ENCODE peak calls at places on chromosomes 2 and 18, in seven cellular contexts. T is brain microvascular endothelial cell; L is BE2C; K is type B pancreatic cell; S is CD8-positive, alpha-beta T cell; X is CD4-positive, alpha-beta T cell; W is breast epithelium. J is an unnamed sample.

GRCh38 chr2:216773072-216773471 is 77.7 kb upstream of the IGFBP5 start:
- DNase-seq in T (no peak), L (peak), K (no peak), S (no peak), X (no peak), W (no peak), J (no peak)

GRCh38 chr2:48424866-48425265 is 105.1 kb upstream of the STON1 start:
- DNase-seq in T (no peak), L (no peak), K (no peak), S (no peak), X (no peak), W (no peak), J (no peak)

GRCh38 chr2:128314348-128315121 is 4.1 kb downstream of the HS6ST1 start:
- DNase-seq in T (no peak), L (no peak), K (peak), S (no peak), X (peak), W (peak), J (no peak)

GRCh38 chr2:122389694-122390093 is 634.2 kb downstream of the TSN start:
- DNase-seq in T (no peak), L (no peak), K (no peak), S (no peak), X (no peak), W (no peak), J (no peak)

GRCh38 chr2:30139131-30139870 is 7.5 kb upstream of the YPEL5 start:
- DNase-seq in T (no peak), L (no peak), K (no peak), S (peak), X (no peak), W (no peak), J (no peak)

GRCh38 chr2:182144039-182144779 is 158.6 kb downstream of the PPP1R1C start:
- DNase-seq in T (no peak), L (no peak), K (no peak), S (no peak), X (no peak), W (no peak), J (no peak)

GRCh38 chr2:44191739-44192138 is 23.1 kb downstream of the PPM1B start:
- DNase-seq in T (no peak), L (no peak), K (no peak), S (no peak), X (no peak), W (no peak), J (no peak)

GRCh38 chr2:10030311-10030736 is 13.0 kb upstream of the KLF11 start:
- DNase-seq in T (no peak), L (no peak), K (no peak), S (no peak), X (no peak), W (no peak), J (no peak)

GRCh38 chr2:22209545-22209944 is 1085.8 kb downstream of the TDRD15 start:
- DNase-seq in T (no peak), L (no peak), K (no peak), S (no peak), X (no peak), W (no peak), J (no peak)

GRCh38 chr2:177665948-177666347 is 273.4 kb downstream of the AGPS start:
- DNase-seq in T (no peak), L (no peak), K (no peak), S (no peak), X (no peak), W (no peak), J (no peak)

GRCh38 chr18:55503167-55503820 is 84.7 kb downstream of the TCF4 start:
- DNase-seq in T (no peak), L (no peak), K (no peak), S (no peak), X (no peak), W (no peak), J (no peak)

GRCh38 chr18:55515946-55516710 is 71.9 kb downstream of the TCF4 start:
- DNase-seq in T (peak), L (no peak), K (no peak), S (no peak), X (no peak), W (no peak), J (no peak)

GRCh38 chr2:240395448-240395847 is 40.0 kb upstream of the GPC1 start:
- DNase-seq in T (no peak), L (no peak), K (no peak), S (no peak), X (peak), W (no peak), J (no peak)

GRCh38 chr18:31596081-31596872 is 4.6 kb downstream of the TTR start:
- DNase-seq in T (no peak), L (no peak), K (no peak), S (no peak), X (no peak), W (no peak), J (no peak)

GRCh38 chr2:176170606-176171005 is 13.5 kb downstream of the HOXD3 start:
- DNase-seq in T (no peak), L (no peak), K (no peak), S (no peak), X (no peak), W (no peak), J (no peak)

GRCh38 chr18:55544028-55544427 is 44.0 kb downstream of the TCF4 start:
- DNase-seq in T (no peak), L (peak), K (no peak), S (no peak), X (no peak), W (no peak), J (no peak)

GRCh38 chr18:70359071-70359470 is 70.2 kb downstream of the SOCS6 start:
- DNase-seq in T (no peak), L (no peak), K (no peak), S (no peak), X (no peak), W (no peak), J (no peak)

GRCh38 chr2:22634167-22634566 is 750.8 kb upstream of the KLHL29 start:
- DNase-seq in T (no peak), L (peak), K (no peak), S (no peak), X (no peak), W (no peak), J (no peak)

GRCh38 chr2:133346654-133347053 is 221.6 kb downstream of the NCKAP5 start:
- DNase-seq in T (peak), L (no peak), K (no peak), S (no peak), X (no peak), W (no peak), J (no peak)

GRCh38 chr2:191108331-191108730 is 42.5 kb downstream of the STAT4 start:
- DNase-seq in T (no peak), L (no peak), K (no peak), S (no peak), X (no peak), W (no peak), J (no peak)

GRCh38 chr2:128180031-128180430 is 89.0 kb downstream of the UGGT1 start:
- DNase-seq in T (no peak), L (no peak), K (no peak), S (no peak), X (no peak), W (no peak), J (no peak)

GRCh38 chr2:179336782-179337534 is 72.3 kb upstream of the SESTD1 start:
- DNase-seq in T (no peak), L (no peak), K (no peak), S (no peak), X (no peak), W (no peak), J (no peak)

GRCh38 chr2:32617790-32618189 is 10.1 kb upstream of the TTC27 start:
- DNase-seq in T (no peak), L (no peak), K (no peak), S (no peak), X (no peak), W (no peak), J (no peak)

GRCh38 chr2:30267161-30267568 is 35.8 kb downstream of the LBH start:
- DNase-seq in T (no peak), L (no peak), K (no peak), S (no peak), X (no peak), W (no peak), J (no peak)

GRCh38 chr2:200042102-200042735 is 86.8 kb downstream of the MAIP1 start:
- DNase-seq in T (peak), L (no peak), K (no peak), S (no peak), X (no peak), W (no peak), J (no peak)

GRCh38 chr18:58661423-58661822 is 9.8 kb upstream of the MALT1 start:
- DNase-seq in T (peak), L (no peak), K (no peak), S (no peak), X (no peak), W (no peak), J (no peak)

GRCh38 chr2:63435080-63435479 is 153.2 kb downstream of the WDPCP start:
- DNase-seq in T (no peak), L (no peak), K (no peak), S (no peak), X (no peak), W (no peak), J (no peak)

GRCh38 chr2:190649035-190649797 is at the start of gene NAB1:
- DNase-seq in T (peak), L (peak), K (peak), S (peak), X (peak), W (peak), J (peak)

GRCh38 chr18:74940856-74941255 is 268.1 kb downstream of the PTGR3 start:
- DNase-seq in T (no peak), L (no peak), K (no peak), S (no peak), X (no peak), W (no peak), J (no peak)

GRCh38 chr2:10067330-10067729 is 12.9 kb downstream of the CYS1 start:
- DNase-seq in T (no peak), L (no peak), K (no peak), S (no peak), X (no peak), W (no peak), J (no peak)

GRCh38 chr18:59546164-59546563 is 151.1 kb downstream of the CCBE1 start:
- DNase-seq in T (peak), L (no peak), K (no peak), S (no peak), X (no peak), W (no peak), J (no peak)

GRCh38 chr2:42359304-42359749 is 1.7 kb downstream of the COX7A2L start:
- DNase-seq in T (no peak), L (no peak), K (no peak), S (no peak), X (no peak), W (no peak), J (no peak)

GRCh38 chr2:147632193-147632592 is 212.6 kb upstream of the ACVR2A start:
- DNase-seq in T (no peak), L (no peak), K (no peak), S (no peak), X (no peak), W (no peak), J (no peak)

GRCh38 chr2:8389373-8390108 is 292.3 kb upstream of the ID2 start:
- DNase-seq in T (peak), L (no peak), K (no peak), S (no peak), X (no peak), W (no peak), J (no peak)

GRCh38 chr2:132958887-132959286 is 288.9 kb upstream of the LYPD1 start:
- DNase-seq in T (no peak), L (no peak), K (no peak), S (no peak), X (no peak), W (no peak), J (no peak)

GRCh38 chr18:75041586-75041985 is 167.4 kb downstream of the PTGR3 start:
- DNase-seq in T (peak), L (no peak), K (no peak), S (no peak), X (no peak), W (no peak), J (no peak)

GRCh38 chr2:219369447-219369861 is 18.3 kb downstream of the DNPEP start:
- DNase-seq in T (peak), L (no peak), K (no peak), S (no peak), X (no peak), W (peak), J (no peak)

GRCh38 chr2:24082787-24083566 is 1.7 kb downstream of the TP53I3 start:
- DNase-seq in T (no peak), L (no peak), K (no peak), S (no peak), X (no peak), W (no peak), J (no peak)

GRCh38 chr18:22609642-22610041 is 191.9 kb upstream of the CTAGE1 start:
- DNase-seq in T (peak), L (no peak), K (no peak), S (no peak), X (no peak), W (peak), J (no peak)

DNA sequence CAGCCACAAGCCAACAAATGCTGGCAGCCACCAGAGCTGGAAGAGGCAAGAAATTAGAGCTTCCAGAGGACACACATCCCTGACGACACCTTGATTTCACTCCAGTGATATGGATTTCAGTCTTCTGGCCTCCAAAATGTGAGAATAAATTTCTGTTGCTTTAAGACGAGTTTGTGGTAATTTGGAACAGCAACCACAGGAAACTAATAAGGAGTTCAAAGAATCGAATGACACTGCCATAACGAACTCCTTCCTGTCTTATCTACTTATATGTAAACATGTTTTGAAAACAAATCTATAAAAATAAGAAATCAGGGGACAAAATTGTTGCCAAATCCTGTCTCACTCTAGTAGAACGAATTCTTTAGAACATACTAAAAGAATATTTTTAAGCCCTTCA is 75.8 kb downstream of the GRB14 start:
- DNase-seq in T (no peak), L (no peak), K (no peak), S (no peak), X (no peak), W (no peak), J (no peak)
- TF ChIP-seq CTCF in T (no peak), L (no peak), K (no peak), S (no peak), X (no peak), W (no peak), J (no peak)

GRCh38 chr2:126244937-126245336 is 411.0 kb upstream of the GYPC start:
- DNase-seq in T (peak), L (peak), K (no peak), S (no peak), X (no peak), W (no peak), J (no peak)

GRCh38 chr2:126239560-126239959 is 416.4 kb upstream of the GYPC start:
- DNase-seq in T (no peak), L (no peak), K (no peak), S (no peak), X (no peak), W (no peak), J (no peak)
- TF ChIP-seq CTCF in T (no peak), L (no peak), K (peak), S (no peak), X (no peak), W (no peak), J (no peak)

GRCh38 chr2:28393115-28393836 is 618 bp downstream of the FOSL2 start:
- DNase-seq in T (peak), L (peak), K (no peak), S (no peak), X (peak), W (peak), J (peak)
- TF ChIP-seq CTCF in T (no peak), L (no peak), K (no peak), S (no peak), X (no peak), W (peak), J (no peak)

GRCh38 chr18:42030586-42031182 is 75.7 kb downstream of the PIK3C3 start:
- DNase-seq in T (peak), L (peak), K (no peak), S (no peak), X (no peak), W (no peak), J (no peak)
- TF ChIP-seq CTCF in T (peak), L (peak), K (peak), S (no peak), X (peak), W (no peak), J (no peak)

DNA sequence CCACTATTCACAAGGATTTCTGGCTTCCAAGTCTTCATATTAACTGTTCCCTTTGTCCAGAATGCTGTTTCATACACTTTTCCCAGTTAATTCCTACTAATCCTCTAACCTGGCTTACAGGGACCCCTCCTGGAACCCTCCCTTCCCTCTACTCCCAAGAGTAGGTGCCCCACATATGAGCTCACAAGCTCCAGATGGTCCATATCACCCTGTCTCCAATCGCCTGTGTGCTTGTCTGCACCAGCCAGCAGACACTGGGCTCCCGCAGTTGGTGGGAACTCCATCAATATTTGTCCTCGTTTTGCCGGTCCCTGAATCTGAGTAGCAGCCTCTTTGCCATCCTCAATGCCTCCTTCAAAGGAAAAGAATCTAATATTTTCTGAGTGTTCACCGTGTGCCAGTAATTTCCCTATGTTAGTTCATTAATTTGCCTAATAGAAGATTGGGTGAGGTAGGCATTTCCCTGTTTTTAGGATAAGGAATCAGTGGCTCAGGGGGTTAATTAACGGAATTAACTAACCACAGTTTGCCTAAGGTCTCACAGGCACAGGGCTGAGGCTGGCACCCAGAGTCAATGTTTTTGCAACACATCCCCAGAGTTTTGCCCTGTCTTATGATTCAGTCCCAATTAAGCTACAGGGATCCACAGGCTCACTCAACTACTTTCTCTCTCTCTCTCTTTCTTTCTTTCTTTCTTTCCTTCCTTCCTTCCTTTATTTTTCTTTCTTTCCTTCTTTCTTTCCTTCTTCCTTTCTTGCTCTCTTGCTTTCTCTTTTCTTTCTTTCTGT is 141.6 kb upstream of the CYP1B1 start:
- DNase-seq in T (no peak), L (no peak), K (no peak), S (no peak), X (no peak), W (no peak), J (no peak)
- TF ChIP-seq CTCF in T (no peak), L (no peak), K (no peak), S (no peak), X (no peak), W (no peak), J (no peak)

GRCh38 chr2:58046585-58047372 is at the start of gene VRK2:
- DNase-seq in T (peak), L (peak), K (peak), S (peak), X (peak), W (peak), J (peak)

GRCh38 chr2:58044145-58044544 is 2.5 kb upstream of the VRK2 start:
- DNase-seq in T (no peak), L (no peak), K (no peak), S (no peak), X (no peak), W (no peak), J (no peak)

GRCh38 chr2:58046335-58046584 is 346 bp upstream of the VRK2 start:
- DNase-seq in T (no peak), L (no peak), K (no peak), S (no peak), X (no peak), W (no peak), J (no peak)

GRCh38 chr2:58047373-58047674 is 718 bp downstream of the VRK2 start:
- DNase-seq in T (no peak), L (no peak), K (no peak), S (no peak), X (no peak), W (no peak), J (no peak)

DNA sequence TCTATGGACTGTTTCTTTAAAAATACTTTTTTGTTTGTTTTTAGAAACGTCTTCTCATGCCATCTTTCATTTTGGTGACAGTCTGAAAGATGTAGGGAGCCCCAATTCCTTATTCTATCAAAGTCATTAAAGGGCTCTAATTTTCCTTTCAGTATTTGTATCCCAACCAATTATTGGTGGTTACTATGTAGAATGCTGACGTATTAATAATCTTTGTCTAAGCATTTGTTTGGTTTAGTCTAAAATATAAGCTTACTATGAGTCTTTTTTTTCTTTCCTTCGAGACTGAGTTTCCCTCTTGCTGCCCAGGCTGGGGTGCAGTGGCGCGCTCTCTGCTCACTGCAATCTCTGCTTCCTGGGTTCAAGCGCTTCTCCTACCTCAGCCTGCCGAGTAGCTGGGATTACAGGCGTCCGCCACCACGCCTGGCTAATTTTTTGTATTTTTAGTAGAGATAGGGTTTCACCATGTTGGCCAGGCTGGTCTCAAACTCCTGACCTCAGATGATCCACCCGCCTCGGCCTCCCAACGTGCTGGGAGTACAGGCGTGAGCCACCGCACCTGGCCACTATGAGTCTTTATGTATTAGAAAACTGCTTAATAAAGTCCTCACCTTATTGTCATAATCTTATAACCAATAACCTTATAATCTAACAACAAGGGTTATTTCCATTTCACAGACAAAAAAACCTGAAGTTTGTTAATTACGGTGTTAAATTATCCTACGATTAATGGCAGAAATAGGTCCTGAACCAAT is 849 bp upstream of the VRK2 start:
- DNase-seq in T (no peak), L (no peak), K (no peak), S (no peak), X (no peak), W (no peak), J (no peak)
- TF ChIP-seq CTCF in T (no peak), L (no peak), K (no peak), S (no peak), X (no peak), W (no peak), J (no peak)

DNA sequence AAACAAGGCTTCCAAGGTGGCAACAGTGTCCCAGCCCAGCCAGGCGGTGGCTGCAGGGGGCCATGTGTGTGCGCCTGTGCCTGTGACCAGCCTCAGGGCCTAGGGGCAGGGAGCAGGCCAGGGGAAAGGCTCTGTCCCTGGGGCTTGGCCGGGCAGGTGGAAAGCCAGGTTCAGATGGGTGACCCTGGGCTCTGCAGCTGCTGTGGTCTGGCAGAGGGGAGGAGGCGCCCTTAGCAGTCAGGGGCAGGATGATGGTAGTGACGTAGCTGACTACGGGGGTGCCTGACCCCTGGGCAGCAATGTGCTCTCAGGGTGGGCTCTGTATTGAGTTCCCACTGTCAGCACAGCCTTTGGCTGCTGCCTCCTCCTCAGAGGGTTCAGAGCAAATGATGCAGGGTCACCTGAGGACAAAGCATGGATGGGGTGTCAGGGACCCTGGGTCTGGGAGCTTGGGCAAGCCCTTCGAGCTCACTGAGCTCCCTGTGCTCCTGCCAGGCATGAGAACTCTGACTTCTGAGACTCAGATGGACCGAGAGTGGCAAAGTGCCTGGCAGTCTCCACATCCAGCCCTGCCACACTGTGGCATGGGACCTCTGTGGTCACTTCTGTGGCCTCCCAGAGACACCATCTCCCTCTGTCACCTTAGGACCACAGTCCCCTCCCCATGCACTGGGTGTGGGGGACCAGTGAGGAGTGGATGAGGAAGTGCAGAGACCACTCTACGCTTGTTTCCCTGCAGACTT is 56.6 kb upstream of the ALPP start:
- DNase-seq in T (no peak), L (no peak), K (no peak), S (no peak), X (no peak), W (no peak), J (no peak)
- TF ChIP-seq CTCF in T (no peak), L (no peak), K (no peak), S (no peak), X (no peak), W (no peak), J (no peak)

J was measured in mesothelial cell of epicardium.